ENCODE peak calls at places on chromosomes 1 and 21, in ten cellular contexts. U, N, G, J, O, B, W, T, L and H are unnamed samples.

GRCh38 chr1:101311146-101311892 is 74.5 kb downstream of the S1PR1 start:
- DNase-seq in U (no peak), N (no peak), G (no peak), J (no peak), O (no peak), B (no peak), W (no peak), T (peak; percentile 24), L (no peak), H (no peak)

GRCh38 chr1:227893696-227894305 is 53.9 kb downstream of the WNT9A start:
- DNase-seq in U (no peak), N (no peak), G (no peak), J (no peak), O (no peak), B (no peak), W (no peak), T (no peak), L (no peak), H (no peak)

GRCh38 chr1:5551274-5551966 is 440.8 kb downstream of the NPHP4 start:
- DNase-seq in U (no peak), N (peak; percentile 12), G (no peak), J (no peak), O (no peak), B (peak; percentile 5), W (no peak), T (no peak), L (peak; percentile 1), H (peak; percentile 27)

GRCh38 chr1:198528376-198528775 is 12.1 kb downstream of the ATP6V1G3 start:
- DNase-seq in U (peak; percentile 69), N (peak; percentile 54), G (no peak), J (peak; percentile 85), O (no peak), B (peak; percentile 67), W (peak; percentile 72), T (no peak), L (no peak), H (no peak)

GRCh38 chr1:228392111-228392936 is 14.3 kb downstream of the TRIM11 start:
- DNase-seq in U (no peak), N (peak; percentile 22), G (no peak), J (no peak), O (peak; percentile 10), B (peak; percentile 79), W (no peak), T (no peak), L (no peak), H (no peak)

GRCh38 chr1:22978299-22978698 is 5.6 kb upstream of the LACTBL1 start:
- DNase-seq in U (peak; percentile 7), N (peak; percentile 56), G (no peak), J (peak; percentile 20), O (no peak), B (peak; percentile 38), W (peak; percentile 33), T (no peak), L (peak; percentile 15), H (peak; percentile 81)

GRCh38 chr1:225877570-225877969 is 4.6 kb downstream of the TMEM63A start:
- DNase-seq in U (peak; percentile 47), N (peak; percentile 67), G (peak; percentile 65), J (peak; percentile 55), O (peak; percentile 54), B (peak; percentile 57), W (peak; percentile 61), T (no peak), L (peak; percentile 56), H (no peak)

GRCh38 chr1:99672500-99673213 is 26.7 kb downstream of the PALMD start:
- DNase-seq in U (peak; percentile 64), N (peak; percentile 60), G (peak; percentile 53), J (no peak), O (no peak), B (peak; percentile 82), W (no peak), T (no peak), L (no peak), H (no peak)

GRCh38 chr1:202264300-202265075 is 70.9 kb downstream of the LGR6 start:
- DNase-seq in U (peak; percentile 47), N (no peak), G (no peak), J (no peak), O (no peak), B (no peak), W (peak; percentile 29), T (no peak), L (no peak), H (no peak)

GRCh38 chr1:244834596-244835275 is 722 bp upstream of the COX20 start:
- DNase-seq in U (peak; percentile 94), N (peak; percentile 94), G (peak; percentile 93), J (peak; percentile 90), O (peak; percentile 94), B (peak; percentile 92), W (peak; percentile 92), T (peak; percentile 94), L (peak; percentile 95), H (peak; percentile 86)

GRCh38 chr1:240189386-240189989 is 97.8 kb downstream of the FMN2 start:
- DNase-seq in U (peak; percentile 43), N (peak; percentile 57), G (no peak), J (peak; percentile 68), O (no peak), B (peak; percentile 60), W (peak; percentile 42), T (peak; percentile 6), L (peak; percentile 61), H (peak; percentile 53)

GRCh38 chr1:150516616-150517015 is 1.1 kb downstream of the FALEC start:
- DNase-seq in U (no peak), N (no peak), G (no peak), J (peak; percentile 26), O (no peak), B (peak; percentile 72), W (no peak), T (peak; percentile 7), L (peak; percentile 36), H (peak; percentile 52)

GRCh38 chr1:118960567-118961136 is 27.5 kb downstream of the TBX15 start:
- DNase-seq in U (peak; percentile 75), N (peak; percentile 88), G (no peak), J (peak; percentile 50), O (no peak), B (peak; percentile 95), W (peak; percentile 96), T (no peak), L (peak; percentile 88), H (no peak)

GRCh38 chr1:182101415-182102041 is 40.0 kb upstream of the ZNF648 start:
- DNase-seq in U (no peak), N (no peak), G (no peak), J (no peak), O (peak; percentile 55), B (no peak), W (no peak), T (no peak), L (no peak), H (peak; percentile 89)

GRCh38 chr1:98049370-98050115 is 128.7 kb upstream of the DPYD start:
- DNase-seq in U (peak; percentile 34), N (no peak), G (no peak), J (peak; percentile 50), O (peak; percentile 42), B (peak; percentile 42), W (peak; percentile 31), T (no peak), L (no peak), H (no peak)
- H3K4me3 ChIP-seq in U (no peak overlapping the region), N (peak overlapping the region; percentile 49), G (no peak overlapping the region), J (peak overlapping the region; percentile 71), O (no peak overlapping the region), B (peak overlapping the region; percentile 55), W (peak overlapping the region; percentile 60), T (no peak overlapping the region), L (no peak overlapping the region), H (no peak overlapping the region)

DNA sequence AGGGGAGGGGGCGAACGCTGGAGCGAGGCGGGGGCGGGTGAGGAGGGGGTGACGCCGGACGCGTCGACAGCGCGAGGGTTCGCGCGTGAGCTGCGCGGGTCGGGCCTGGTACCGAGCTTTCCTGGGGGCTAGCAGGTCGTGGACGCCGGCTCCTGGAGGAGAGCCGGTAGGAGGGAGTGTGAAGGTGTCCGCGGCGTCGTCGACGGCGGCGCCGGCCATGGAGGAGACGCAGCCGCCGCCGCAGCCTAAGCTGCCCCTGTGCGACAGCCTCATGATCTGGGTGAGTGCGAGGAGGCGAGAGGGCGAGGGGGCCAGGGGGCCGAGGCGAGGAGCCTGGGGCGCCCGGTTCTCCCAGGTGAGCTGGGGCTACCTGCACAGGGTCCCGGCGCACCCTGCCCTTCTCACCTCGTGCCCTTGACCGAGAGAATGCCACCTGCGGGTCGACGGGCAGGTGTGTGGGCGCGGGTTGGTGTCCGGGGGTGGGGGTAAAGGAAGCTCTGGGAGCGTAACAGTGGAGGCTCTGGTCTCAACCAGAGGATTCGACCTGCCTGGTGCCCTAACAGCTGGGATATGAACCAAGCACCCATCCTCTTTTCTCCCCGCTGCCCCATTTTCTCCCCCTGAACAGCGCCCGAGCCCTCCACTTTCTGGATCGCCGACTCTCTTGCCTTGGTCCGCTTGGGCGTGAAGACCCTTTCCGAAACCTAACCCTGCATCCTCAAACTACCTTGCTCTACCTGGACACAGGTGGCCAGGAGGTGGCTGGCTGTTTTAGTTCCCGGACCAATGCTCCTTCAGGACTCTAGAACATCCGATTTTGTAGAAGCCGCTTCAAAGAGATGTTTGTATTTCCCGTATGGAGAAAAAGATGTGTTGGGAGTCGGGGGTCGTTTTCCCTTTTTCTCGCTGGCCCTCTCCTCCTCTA is at the start of gene HOOK1:
- DNase-seq in U (no peak), N (no peak), G (no peak), J (no peak), O (no peak), B (no peak), W (no peak), T (no peak), L (no peak), H (peak; percentile 30)
- H3K4me3 ChIP-seq in U (peak within 1 kb of the TSS; percentile 85), N (no peak within 1 kb of the TSS), G (peak within 1 kb of the TSS; percentile 72), J (no peak within 1 kb of the TSS), O (peak within 1 kb of the TSS; percentile 57), B (no peak within 1 kb of the TSS), W (no peak within 1 kb of the TSS), T (no peak within 1 kb of the TSS), L (peak within 1 kb of the TSS; percentile 54), H (peak within 1 kb of the TSS; percentile 79)

DNA sequence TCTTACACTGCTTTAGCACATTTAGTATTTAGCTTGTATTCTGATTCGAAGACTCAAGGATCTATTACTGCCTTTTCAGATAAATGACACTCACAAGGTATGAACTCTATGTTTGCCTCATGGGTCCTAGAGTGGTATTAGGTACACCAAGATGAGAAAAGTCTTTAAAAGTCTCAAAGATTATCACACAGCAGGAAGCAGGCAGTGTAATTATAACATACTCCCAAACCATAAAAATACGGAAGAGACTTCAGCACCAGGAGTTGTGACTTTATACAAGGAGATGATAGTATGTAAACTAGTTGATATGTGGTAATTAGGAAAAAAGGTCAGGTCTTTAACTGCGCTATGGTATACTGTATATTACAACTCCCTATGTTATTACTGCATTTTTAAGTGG is 11.2 kb upstream of the RCSD1 start:
- DNase-seq in U (no peak), N (no peak), G (no peak), J (no peak), O (no peak), B (no peak), W (no peak), T (no peak), L (no peak), H (no peak)
- H3K4me3 ChIP-seq in U (no peak overlapping the region), N (no peak overlapping the region), G (no peak overlapping the region), J (no peak overlapping the region), O (no peak overlapping the region), B (no peak overlapping the region), W (no peak overlapping the region), T (no peak overlapping the region), L (no peak overlapping the region), H (no peak overlapping the region)

GRCh38 chr21:34885125-34885524 is 164.0 kb downstream of the RUNX1 start:
- DNase-seq in U (no peak), N (no peak), G (no peak), J (no peak), O (no peak), B (no peak), W (no peak), T (no peak), L (no peak), H (no peak)
- H3K4me3 ChIP-seq in U (no peak overlapping the region), N (peak overlapping the region; percentile 94), G (peak overlapping the region; percentile 75), J (peak overlapping the region; percentile 88), O (peak overlapping the region; percentile 70), B (peak overlapping the region; percentile 94), W (peak overlapping the region; percentile 81), T (peak overlapping the region; percentile 85), L (peak overlapping the region; percentile 72), H (peak overlapping the region; percentile 78)